ENCODE peak calls at places on chromosomes 16 and 17, in six cellular contexts. Z is COR-L47, B is GM04504, Q is endothelial cell, L is HS-5, G is fibroblast of the aortic adventitia. Y is an unnamed sample.

GRCh38 chr16:54928016-54928356 is 2.7 kb upstream of the IRX5 start:
- DNase-seq in Z (peak; percentile 9), B (no peak), Q (no peak), L (no peak), G (peak; percentile 42), Y (no peak)

GRCh38 chr17:64356304-64356686 is 34.4 kb downstream of the PECAM1 start:
- DNase-seq in Z (no peak), B (no peak), Q (no peak), L (no peak), G (no peak), Y (no peak)

GRCh38 chr17:16969931-16970906 is 1.7 kb downstream of the TNFRSF13B start:
- DNase-seq in Z (no peak), B (no peak), Q (no peak), L (no peak), G (no peak), Y (no peak)

GRCh38 chr17:9771465-9771864 is 19.9 kb downstream of the DHRS7C start:
- DNase-seq in Z (no peak), B (no peak), Q (no peak), L (no peak), G (no peak), Y (no peak)

GRCh38 chr16:35533683-35534082 is 2074.3 kb downstream of the TP53TG3F start:
- DNase-seq in Z (no peak), B (no peak), Q (no peak), L (no peak), G (no peak), Y (peak; percentile 1)

GRCh38 chr17:72390675-72391501 is 270.1 kb downstream of the SOX9 start:
- DNase-seq in Z (no peak), B (no peak), Q (no peak), L (peak; percentile 71), G (no peak), Y (peak; percentile 78)

GRCh38 chr16:30551781-30552180 is 6.4 kb downstream of the ZNF764 start:
- DNase-seq in Z (no peak), B (no peak), Q (no peak), L (no peak), G (no peak), Y (peak; percentile 43)

GRCh38 chr17:58783380-58783779 is 27.7 kb downstream of the PPM1E start:
- DNase-seq in Z (peak; percentile 99), B (no peak), Q (no peak), L (no peak), G (peak; percentile 14), Y (no peak)

GRCh38 chr17:68035131-68035522 is 408 bp upstream of the KPNA2 start:
- DNase-seq in Z (peak; percentile 99), B (no peak), Q (peak; percentile 88), L (no peak), G (no peak), Y (no peak)

GRCh38 chr16:66315210-66315825 is 51.2 kb upstream of the CDH5 start:
- DNase-seq in Z (peak; percentile 82), B (peak; percentile 51), Q (peak; percentile 68), L (peak; percentile 42), G (peak; percentile 84), Y (peak; percentile 61)

GRCh38 chr17:3990391-3991127 is 26.3 kb upstream of the ATP2A3 start:
- DNase-seq in Z (no peak), B (no peak), Q (no peak), L (no peak), G (no peak), Y (peak; percentile 52)

GRCh38 chr17:19371259-19372003 is 6.9 kb upstream of the MAPK7 start:
- DNase-seq in Z (no peak), B (no peak), Q (no peak), L (no peak), G (no peak), Y (no peak)

GRCh38 chr17:44776628-44777393 is 18.0 kb downstream of the ADAM11 start:
- DNase-seq in Z (no peak), B (no peak), Q (no peak), L (no peak), G (no peak), Y (no peak)

GRCh38 chr17:64020068-64020766 is at the start of gene ICAM2:
- DNase-seq in Z (no peak), B (no peak), Q (no peak), L (no peak), G (no peak), Y (no peak)

GRCh38 chr16:74847202-74847601 is 72.6 kb upstream of the FA2H start:
- DNase-seq in Z (no peak), B (no peak), Q (no peak), L (no peak), G (no peak), Y (no peak)

GRCh38 chr16:68539704-68540370 is 746 bp downstream of the ZFP90 start:
- DNase-seq in Z (no peak), B (no peak), Q (no peak), L (no peak), G (peak; percentile 26), Y (no peak)

GRCh38 chr17:28008526-28008925 is 34.0 kb upstream of the NLK start:
- DNase-seq in Z (no peak), B (no peak), Q (peak; percentile 76), L (peak; percentile 14), G (peak; percentile 66), Y (peak; percentile 78)

GRCh38 chr17:41535764-41536481 is 7.8 kb upstream of the KRT19 start:
- DNase-seq in Z (no peak), B (no peak), Q (no peak), L (no peak), G (no peak), Y (no peak)

GRCh38 chr16:83100679-83101078 is 473.9 kb downstream of the CDH13 start:
- DNase-seq in Z (no peak), B (no peak), Q (no peak), L (no peak), G (no peak), Y (no peak)

GRCh38 chr17:48149174-48150106 is 41.9 kb downstream of the SNX11 start:
- DNase-seq in Z (peak; percentile 87), B (no peak), Q (peak; percentile 16), L (no peak), G (no peak), Y (peak; percentile 21)

GRCh38 chr16:84303023-84303422 is 8.3 kb downstream of the WFDC1 start:
- DNase-seq in Z (no peak), B (peak; percentile 27), Q (no peak), L (no peak), G (peak; percentile 10), Y (no peak)

GRCh38 chr17:11309033-11309432 is 68.0 kb downstream of the SHISA6 start:
- DNase-seq in Z (no peak), B (no peak), Q (no peak), L (no peak), G (no peak), Y (no peak)

GRCh38 chr17:6495450-6496115 is 51.3 kb downstream of the PIMREG start:
- DNase-seq in Z (no peak), B (no peak), Q (no peak), L (no peak), G (no peak), Y (no peak)

GRCh38 chr17:82880620-82881019 is 40.8 kb upstream of the ZNF750 start:
- DNase-seq in Z (no peak), B (no peak), Q (no peak), L (no peak), G (no peak), Y (no peak)

GRCh38 chr17:81711814-81712467 is at the start of gene SLC25A10:
- DNase-seq in Z (peak; percentile 76), B (peak; percentile 41), Q (peak; percentile 75), L (peak; percentile 35), G (peak; percentile 51), Y (peak; percentile 70)

GRCh38 chr16:6957676-6958075 is 375.0 kb upstream of the RBFOX1 start:
- DNase-seq in Z (no peak), B (no peak), Q (no peak), L (no peak), G (no peak), Y (no peak)

GRCh38 chr17:11880714-11881113 is 116.6 kb downstream of the ZNF18 start:
- DNase-seq in Z (no peak), B (no peak), Q (no peak), L (no peak), G (no peak), Y (no peak)

GRCh38 chr16:23060458-23061320 is 88.6 kb downstream of the USP31 start:
- DNase-seq in Z (peak; percentile 64), B (peak; percentile 37), Q (peak; percentile 69), L (peak; percentile 23), G (peak; percentile 78), Y (peak; percentile 61)

GRCh38 chr16:85706449-85707034 is 17.8 kb upstream of the GINS2 start:
- DNase-seq in Z (no peak), B (no peak), Q (no peak), L (no peak), G (no peak), Y (no peak)

GRCh38 chr17:10683853-10684252 is 13.5 kb downstream of the SCO1 start:
- DNase-seq in Z (no peak), B (no peak), Q (no peak), L (no peak), G (peak; percentile 75), Y (peak; percentile 47)

GRCh38 chr17:49821916-49822315 is 26.0 kb downstream of the TAC4 start:
- DNase-seq in Z (no peak), B (no peak), Q (no peak), L (no peak), G (no peak), Y (no peak)

GRCh38 chr16:63697736-63698135 is 1424.1 kb downstream of the CDH11 start:
- DNase-seq in Z (no peak), B (no peak), Q (no peak), L (no peak), G (no peak), Y (no peak)

GRCh38 chr17:40331743-40332641 is 23.0 kb downstream of the RARA start:
- DNase-seq in Z (no peak), B (no peak), Q (no peak), L (no peak), G (peak; percentile 93), Y (no peak)

GRCh38 chr17:10394201-10394887 is 21.5 kb upstream of the MYH13 start:
- DNase-seq in Z (no peak), B (no peak), Q (no peak), L (no peak), G (no peak), Y (no peak)

GRCh38 chr17:41932821-41933389 is 2.5 kb downstream of the ODAD4 start:
- DNase-seq in Z (no peak), B (no peak), Q (no peak), L (no peak), G (no peak), Y (no peak)